ENCODE peak calls at places on chromosomes 2 and 18, in six cellular contexts. E is Peyer's patch; J is activated CD4-positive, alpha-beta T cell treated with anti-CD3 and anti-CD28 coated beads, Interleukin-2, amount 50 U/mL, for 1 hour; R is fibroblast of pulmonary artery; C is A549; F is WTC11. K is an unnamed sample.

GRCh38 chr2:100921685-100922161 is 80.4 kb upstream of the RPL31 start:
- DNase-seq in E (no peak), J (no peak), R (peak), C (no peak), F (no peak), K (no peak)

GRCh38 chr18:623760-624620 is 27.2 kb downstream of the CLUL1 start:
- DNase-seq in E (peak), J (peak), R (peak), C (peak), F (peak), K (peak)

GRCh38 chr2:51789908-51790307 is 758.0 kb upstream of the NRXN1 start:
- DNase-seq in E (no peak), J (no peak), R (no peak), C (no peak), F (no peak), K (no peak)

GRCh38 chr2:160228141-160228963 is 28.3 kb upstream of the ITGB6 start:
- DNase-seq in E (no peak), J (no peak), R (peak), C (peak), F (no peak), K (no peak)

GRCh38 chr18:58682429-58683069 is 11.3 kb downstream of the MALT1 start:
- DNase-seq in E (no peak), J (no peak), R (peak), C (peak), F (no peak), K (peak)

GRCh38 chr2:37836270-37836669 is 88.8 kb upstream of the RMDN2 start:
- DNase-seq in E (no peak), J (no peak), R (no peak), C (no peak), F (no peak), K (no peak)

GRCh38 chr2:206642075-206643025 is at the start of gene FAM237A:
- DNase-seq in E (no peak), J (no peak), R (peak), C (peak), F (peak), K (peak)

GRCh38 chr2:150159300-150159699 is 328.2 kb downstream of the RND3 start:
- DNase-seq in E (no peak), J (no peak), R (no peak), C (no peak), F (no peak), K (no peak)

GRCh38 chr2:62603154-62603712 is 97.2 kb upstream of the TMEM17 start:
- DNase-seq in E (no peak), J (no peak), R (no peak), C (no peak), F (no peak), K (no peak)

GRCh38 chr2:54341656-54342055 is 85.6 kb upstream of the TSPYL6 start:
- DNase-seq in E (no peak), J (no peak), R (peak), C (no peak), F (no peak), K (no peak)

GRCh38 chr2:149027602-149028250 is 10.8 kb upstream of the LYPD6B start:
- DNase-seq in E (no peak), J (no peak), R (no peak), C (no peak), F (no peak), K (no peak)

GRCh38 chr2:160062283-160063005 is at the start of gene PLA2R1:
- DNase-seq in E (no peak), J (no peak), R (peak), C (peak), F (peak), K (peak)

GRCh38 chr2:204019572-204020501 is 83.3 kb downstream of the ICOS start:
- DNase-seq in E (no peak), J (no peak), R (no peak), C (peak), F (no peak), K (no peak)

GRCh38 chr2:145360129-145360780 is 840.3 kb upstream of the ZEB2 start:
- DNase-seq in E (no peak), J (no peak), R (no peak), C (no peak), F (no peak), K (no peak)

GRCh38 chr2:16973586-16974274 is 308.1 kb upstream of the CYRIA start:
- DNase-seq in E (no peak), J (no peak), R (peak), C (no peak), F (no peak), K (no peak)

GRCh38 chr2:28300489-28300888 is 92.2 kb upstream of the FOSL2 start:
- DNase-seq in E (no peak), J (no peak), R (peak), C (no peak), F (no peak), K (no peak)

GRCh38 chr2:42970151-42970550 is 177.8 kb upstream of the HAAO start:
- DNase-seq in E (no peak), J (no peak), R (no peak), C (no peak), F (no peak), K (no peak)

GRCh38 chr2:46188041-46188715 is 109.0 kb upstream of the EPAS1 start:
- DNase-seq in E (no peak), J (no peak), R (no peak), C (no peak), F (no peak), K (no peak)

GRCh38 chr18:26663001-26663400 is 114.6 kb upstream of the KCTD1 start:
- DNase-seq in E (no peak), J (no peak), R (no peak), C (no peak), F (no peak), K (no peak)

GRCh38 chr2:65349863-65350262 is 82.5 kb downstream of the SPRED2 start:
- DNase-seq in E (no peak), J (no peak), R (peak), C (no peak), F (no peak), K (peak)

GRCh38 chr2:9703085-9703641 is 72.4 kb upstream of the YWHAQ start:
- DNase-seq in E (peak), J (peak), R (peak), C (peak), F (no peak), K (peak)

GRCh38 chr2:100178085-100178788 is 35.8 kb upstream of the AFF3 start:
- DNase-seq in E (peak), J (no peak), R (peak), C (peak), F (peak), K (no peak)

GRCh38 chr2:3784731-3785130 is 81.4 kb downstream of the DCDC2C start:
- DNase-seq in E (no peak), J (no peak), R (peak), C (no peak), F (no peak), K (no peak)

GRCh38 chr2:196515041-196515440 is 124.5 kb upstream of the CCDC150 start:
- DNase-seq in E (no peak), J (no peak), R (no peak), C (no peak), F (no peak), K (peak)

GRCh38 chr18:12657048-12657848 is 659 bp downstream of the SPIRE1 start:
- DNase-seq in E (no peak), J (no peak), R (peak), C (peak), F (peak), K (peak)

GRCh38 chr2:208373460-208374089 is 33.0 kb upstream of the PTH2R start:
- DNase-seq in E (no peak), J (no peak), R (peak), C (peak), F (peak), K (no peak)

GRCh38 chr18:55109818-55110414 is 150.7 kb upstream of the CCDC68 start:
- DNase-seq in E (no peak), J (no peak), R (no peak), C (no peak), F (no peak), K (peak)

GRCh38 chr18:5538541-5538940 is 5.3 kb downstream of the EPB41L3 start:
- DNase-seq in E (no peak), J (no peak), R (no peak), C (no peak), F (no peak), K (no peak)